ENCODE peak calls at places on chromosomes 13 and 19, in four cellular contexts. A, C, D and O are unnamed samples.

GRCh38 chr19:46431824-46432223 is 3.1 kb upstream of the PNMA8C start:
- DNase-seq in A (peak; percentile 76), C (no peak), D (no peak), O (no peak)

GRCh38 chr19:51341066-51341465 is 873 bp downstream of the VSIG10L start:
- DNase-seq in A (no peak), C (no peak), D (no peak), O (no peak)

GRCh38 chr13:100984349-100984748 is 309.8 kb upstream of the TMTC4 start:
- DNase-seq in A (no peak), C (no peak), D (no peak), O (no peak)

GRCh38 chr13:106657104-106657503 is 89.2 kb upstream of the ARGLU1 start:
- DNase-seq in A (no peak), C (no peak), D (no peak), O (no peak)

GRCh38 chr19:10228393-10228792 is 2.7 kb downstream of the S1PR2 start:
- DNase-seq in A (no peak), C (no peak), D (no peak), O (no peak)

GRCh38 chr19:36207605-36208252 is 6.7 kb downstream of the ZNF565 start:
- DNase-seq in A (no peak), C (peak; percentile 66), D (no peak), O (no peak)

GRCh38 chr19:48249502-48250014 is 6.2 kb downstream of the CARD8 start:
- DNase-seq in A (no peak), C (peak; percentile 78), D (no peak), O (no peak)

GRCh38 chr13:28324181-28324789 is 170.6 kb downstream of the FLT1 start:
- DNase-seq in A (peak; percentile 81), C (peak; percentile 45), D (peak; percentile 50), O (peak; percentile 51)

GRCh38 chr19:42076375-42076944 is 494 bp downstream of the ZNF574 start:
- DNase-seq in A (no peak), C (no peak), D (no peak), O (no peak)

GRCh38 chr13:23428183-23428528 is 5.3 kb downstream of the SACS start:
- DNase-seq in A (no peak), C (no peak), D (no peak), O (no peak)

GRCh38 chr19:18229915-18230314 is 3.7 kb upstream of the PDE4C start:
- DNase-seq in A (no peak), C (no peak), D (no peak), O (no peak)

GRCh38 chr13:88376762-88377388 is 705.7 kb downstream of the SLITRK5 start:
- DNase-seq in A (no peak), C (no peak), D (no peak), O (no peak)

GRCh38 chr19:5394907-5395505 is 54.4 kb upstream of the PTPRS start:
- DNase-seq in A (peak; percentile 72), C (no peak), D (no peak), O (no peak)

GRCh38 chr19:22144394-22144793 is 52.4 kb downstream of the ZNF676 start:
- DNase-seq in A (peak; percentile 41), C (no peak), D (no peak), O (peak; percentile 32)

GRCh38 chr19:33405491-33406461 is 32.3 kb downstream of the CEBPG start:
- DNase-seq in A (no peak), C (no peak), D (no peak), O (no peak)

GRCh38 chr13:50357586-50358118 is 342.4 kb downstream of the KCNRG start:
- DNase-seq in A (no peak), C (no peak), D (no peak), O (no peak)

GRCh38 chr13:23578411-23579071 is 8.3 kb downstream of the TNFRSF19 start:
- DNase-seq in A (peak; percentile 82), C (no peak), D (peak; percentile 63), O (peak; percentile 42)

GRCh38 chr13:83048419-83048818 is 833.9 kb downstream of the SLITRK1 start:
- DNase-seq in A (no peak), C (no peak), D (no peak), O (no peak)

GRCh38 chr13:94956407-94957110 is 244.2 kb upstream of the SOX21 start:
- DNase-seq in A (no peak), C (no peak), D (no peak), O (no peak)

GRCh38 chr13:41428155-41428554 is 29.2 kb upstream of the RGCC start:
- DNase-seq in A (peak; percentile 81), C (no peak), D (no peak), O (no peak)

GRCh38 chr13:24130134-24130792 is 30.3 kb upstream of the SPATA13 start:
- DNase-seq in A (no peak), C (no peak), D (no peak), O (no peak)

DNA sequence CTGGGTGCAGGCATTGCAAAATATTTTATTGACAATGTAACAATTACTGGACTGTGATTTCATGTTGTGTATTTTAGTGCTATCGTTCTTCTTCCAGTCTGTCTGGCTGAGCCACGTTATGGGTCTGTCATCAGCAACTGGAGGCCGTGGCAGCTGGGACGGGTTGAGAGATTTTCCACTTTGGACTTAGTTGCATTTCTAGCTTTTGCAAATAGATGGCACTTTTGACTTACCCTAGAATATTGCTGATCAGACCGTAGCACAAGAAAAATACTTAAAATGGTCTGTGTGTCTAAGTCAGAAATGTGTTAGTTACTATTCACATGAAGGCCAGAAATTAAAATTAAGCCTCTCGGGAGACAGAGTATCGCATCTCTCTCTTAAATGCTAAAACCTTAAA is 211.1 kb downstream of the TEX29 start:
- DNase-seq in A (no peak), C (no peak), D (no peak), O (no peak)
- TF ChIP-seq SUZ12 in A (no peak), C (no peak), D (no peak), O (no peak)

GRCh38 chr13:110410906-110411305 is 103.8 kb downstream of the COL4A2 start:
- DNase-seq in A (no peak), C (no peak), D (no peak), O (no peak)

GRCh38 chr13:110411316-110412105 is 104.4 kb downstream of the COL4A2 start:
- DNase-seq in A (no peak), C (no peak), D (no peak), O (no peak)

GRCh38 chr13:110413311-110414040 is 106.4 kb downstream of the COL4A2 start:
- DNase-seq in A (no peak), C (no peak), D (no peak), O (no peak)

GRCh38 chr13:110414283-110414682 is 107.2 kb downstream of the COL4A2 start:
- DNase-seq in A (no peak), C (no peak), D (no peak), O (no peak)

DNA sequence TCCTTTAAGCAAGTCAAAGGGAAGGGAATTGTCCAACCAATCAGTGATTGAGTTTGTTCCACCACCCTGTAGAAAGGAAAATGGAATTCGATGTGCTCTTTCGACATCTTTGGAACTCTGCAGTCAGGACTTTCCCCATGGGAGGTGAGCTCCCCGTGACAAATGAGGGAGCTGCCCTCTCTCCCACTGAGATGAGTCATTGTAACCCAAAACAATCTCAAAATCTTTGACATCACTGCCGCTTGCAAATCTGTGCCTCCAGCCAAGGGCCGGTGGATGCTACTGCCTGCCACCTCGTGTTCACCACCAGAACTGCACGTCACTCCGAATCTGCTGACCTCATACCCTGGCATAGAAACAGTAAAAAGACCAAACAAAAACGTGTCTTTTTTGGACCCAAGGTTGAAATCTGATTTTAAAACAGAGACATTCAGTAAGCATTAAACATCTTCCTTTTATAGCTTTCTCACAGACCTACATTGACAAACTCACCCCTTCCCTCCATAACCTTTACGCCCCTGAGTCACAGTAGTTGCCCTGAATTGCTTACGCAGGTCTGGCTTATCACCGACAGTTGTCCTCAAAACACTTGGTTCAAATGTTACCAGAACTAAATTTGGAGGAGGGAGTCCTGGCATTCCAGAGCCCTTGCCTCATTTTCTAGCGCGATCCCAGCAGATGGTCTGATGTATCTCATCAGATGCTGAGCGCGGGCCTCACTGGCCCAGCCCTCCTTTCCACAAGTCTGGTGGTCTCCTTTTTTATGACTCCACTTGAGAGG is 105.2 kb downstream of the COL4A2 start:
- DNase-seq in A (peak; percentile 89), C (peak; percentile 40), D (peak; percentile 49), O (peak; percentile 73)
- TF ChIP-seq YY1 in A (peak; percentile 57), C (peak; percentile 63), D (no peak), O (no peak)

GRCh38 chr13:112905619-112905989 is 63.4 kb upstream of the MCF2L start:
- DNase-seq in A (no peak), C (no peak), D (no peak), O (no peak)
- TF ChIP-seq SUZ12 in A (no peak), C (no peak), D (no peak), O (no peak)

GRCh38 chr13:26584713-26585112 is 27.2 kb downstream of the WASF3 start:
- DNase-seq in A (no peak), C (no peak), D (no peak), O (no peak)
- TF ChIP-seq YY1 in A (no peak), C (no peak), D (no peak), O (no peak)

GRCh38 chr19:43638991-43639494 is 607 bp downstream of the CADM4 start:
- DNase-seq in A (no peak), C (no peak), D (no peak), O (no peak)

GRCh38 chr19:43638214-43638990 is 1.2 kb downstream of the CADM4 start:
- DNase-seq in A (no peak), C (no peak), D (no peak), O (no peak)

GRCh38 chr19:43641333-43641732 is 1.7 kb upstream of the CADM4 start:
- DNase-seq in A (no peak), C (no peak), D (no peak), O (no peak)

GRCh38 chr19:43640424-43640757 is 741 bp upstream of the CADM4 start:
- DNase-seq in A (no peak), C (no peak), D (no peak), O (no peak)

DNA sequence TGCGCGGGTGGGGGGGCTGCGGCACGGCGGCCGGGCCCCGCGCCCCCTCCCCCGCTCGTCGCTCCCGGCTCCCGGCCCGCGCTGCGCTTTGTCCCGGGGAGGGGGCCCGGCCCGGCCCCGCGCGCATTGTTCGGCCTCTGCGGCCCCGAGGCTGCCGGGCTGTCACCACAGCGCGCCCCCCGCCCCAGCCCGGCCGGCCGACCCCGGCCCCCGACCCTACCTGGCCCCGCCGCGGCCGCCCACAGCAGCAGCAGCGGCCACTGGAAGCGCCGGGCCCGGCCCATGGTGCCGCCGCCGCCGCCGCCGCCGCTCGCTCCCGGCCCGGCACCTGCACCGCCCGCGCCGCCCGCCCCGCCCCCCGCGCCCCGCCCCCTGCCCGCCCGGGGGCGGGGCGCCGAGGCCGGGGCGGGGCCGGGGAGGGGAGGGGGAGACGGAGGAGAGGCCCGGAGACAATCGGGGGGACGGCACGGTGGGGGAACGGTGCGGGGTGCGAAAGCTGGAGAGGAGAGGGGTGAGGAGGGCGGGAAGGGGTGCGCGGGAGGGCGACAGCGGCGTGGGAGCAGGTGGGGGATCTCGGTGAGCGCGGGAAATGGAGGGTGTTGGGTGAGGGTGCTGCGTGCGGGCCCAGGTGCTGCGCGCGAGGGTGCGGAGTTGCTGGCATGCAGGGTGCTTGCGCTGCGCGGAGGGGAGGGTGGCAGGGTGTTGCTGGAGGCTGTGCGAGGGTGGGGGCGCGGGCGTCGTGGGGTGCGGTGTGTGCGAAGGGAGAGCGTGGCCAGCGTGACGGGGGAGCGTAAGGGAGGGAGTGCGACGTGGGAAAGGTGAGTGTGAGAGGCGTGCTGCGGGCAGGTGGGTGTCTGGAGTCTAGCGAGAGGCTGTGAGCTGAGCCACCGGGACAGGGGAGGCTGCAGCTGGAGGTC is at the start of gene CADM4:
- DNase-seq in A (peak; percentile 66), C (no peak), D (no peak), O (no peak)
- TF ChIP-seq SUZ12 in A (no peak), C (no peak), D (no peak), O (no peak)